ENCODE peak calls at places on chromosomes 16 and 17, in five cellular contexts. One of them, this sample, is unnamed.

GRCh38 chr16:19223235-19223847 is 55.3 kb downstream of the SYT17 start:
- DNase-seq in AG10803: no peak
- DNase-seq in lower leg skin: no peak
- DNase-seq in HCT116: peak; percentile 42
- DNase-seq in WERI-Rb-1: peak; percentile 59
- DNase-seq in this sample: no peak

GRCh38 chr17:75087558-75088453 is at the start of gene SLC16A5:
- DNase-seq in lower leg skin: peak; percentile 84
- DNase-seq in HCT116: peak; percentile 84
- DNase-seq in WERI-Rb-1: no peak
- DNase-seq in AG10803: peak; percentile 87
- DNase-seq in this sample: peak; percentile 70

GRCh38 chr17:77356690-77357201 is 216.0 kb downstream of the SEC14L1 start:
- DNase-seq in HCT116: no peak
- DNase-seq in AG10803: no peak
- DNase-seq in lower leg skin: peak; percentile 13
- DNase-seq in WERI-Rb-1: peak; percentile 5
- DNase-seq in this sample: no peak

GRCh38 chr16:72073831-72074230 is 10.8 kb downstream of the HPR start:
- DNase-seq in WERI-Rb-1: no peak
- DNase-seq in HCT116: no peak
- DNase-seq in AG10803: no peak
- DNase-seq in lower leg skin: no peak
- DNase-seq in this sample: peak; percentile 1

GRCh38 chr16:20089246-20089965 is 15.7 kb upstream of the GPR139 start:
- DNase-seq in lower leg skin: no peak
- DNase-seq in AG10803: no peak
- DNase-seq in HCT116: no peak
- DNase-seq in WERI-Rb-1: no peak
- DNase-seq in this sample: no peak

GRCh38 chr17:49964539-49965521 is 4.2 kb upstream of the DLX4 start:
- DNase-seq in WERI-Rb-1: no peak
- DNase-seq in HCT116: no peak
- DNase-seq in lower leg skin: no peak
- DNase-seq in AG10803: no peak
- DNase-seq in this sample: no peak

GRCh38 chr16:16096161-16096857 is 127.0 kb downstream of the ABCC6 start:
- DNase-seq in WERI-Rb-1: no peak
- DNase-seq in AG10803: peak; percentile 75
- DNase-seq in HCT116: no peak
- DNase-seq in lower leg skin: no peak
- DNase-seq in this sample: peak; percentile 56

GRCh38 chr17:38748329-38749221 is at the start of gene PCGF2:
- DNase-seq in HCT116: peak; percentile 71
- DNase-seq in AG10803: peak; percentile 85
- DNase-seq in lower leg skin: peak; percentile 95
- DNase-seq in WERI-Rb-1: peak; percentile 97
- DNase-seq in this sample: peak; percentile 86

GRCh38 chr17:79410681-79411080 is 200.2 kb downstream of the RBFOX3 start:
- DNase-seq in lower leg skin: no peak
- DNase-seq in WERI-Rb-1: no peak
- DNase-seq in AG10803: no peak
- DNase-seq in HCT116: no peak
- DNase-seq in this sample: no peak

GRCh38 chr16:50284131-50284911 is 18.0 kb downstream of the ADCY7 start:
- DNase-seq in HCT116: no peak
- DNase-seq in AG10803: no peak
- DNase-seq in lower leg skin: peak; percentile 78
- DNase-seq in WERI-Rb-1: no peak
- DNase-seq in this sample: no peak

GRCh38 chr17:7215652-7216139 is 3.9 kb downstream of the DLG4 start:
- DNase-seq in lower leg skin: no peak
- DNase-seq in AG10803: no peak
- DNase-seq in HCT116: no peak
- DNase-seq in WERI-Rb-1: peak; percentile 28
- DNase-seq in this sample: no peak

GRCh38 chr17:9230346-9230745 is 209.0 kb downstream of the NTN1 start:
- DNase-seq in HCT116: no peak
- DNase-seq in WERI-Rb-1: no peak
- DNase-seq in lower leg skin: no peak
- DNase-seq in AG10803: peak; percentile 85
- DNase-seq in this sample: no peak

GRCh38 chr17:9227819-9228407 is 206.6 kb downstream of the NTN1 start:
- DNase-seq in WERI-Rb-1: no peak
- DNase-seq in HCT116: no peak
- DNase-seq in lower leg skin: no peak
- DNase-seq in AG10803: no peak
- DNase-seq in this sample: no peak

GRCh38 chr17:9229160-9229825 is 208.0 kb downstream of the NTN1 start:
- DNase-seq in AG10803: no peak
- DNase-seq in WERI-Rb-1: no peak
- DNase-seq in HCT116: no peak
- DNase-seq in lower leg skin: no peak
- DNase-seq in this sample: no peak

GRCh38 chr17:9229826-9230201 is 208.5 kb downstream of the NTN1 start:
- DNase-seq in HCT116: no peak
- DNase-seq in lower leg skin: no peak
- DNase-seq in AG10803: no peak
- DNase-seq in WERI-Rb-1: no peak
- DNase-seq in this sample: no peak

GRCh38 chr17:9228408-9229159 is 207.3 kb downstream of the NTN1 start:
- DNase-seq in lower leg skin: peak; percentile 51
- DNase-seq in WERI-Rb-1: no peak
- DNase-seq in HCT116: no peak
- DNase-seq in AG10803: peak; percentile 98
- DNase-seq in this sample: peak; percentile 60
- TF ChIP-seq CTCF in lower leg skin: no peak
- TF ChIP-seq CTCF in WERI-Rb-1: no peak
- TF ChIP-seq CTCF in HCT116: no peak
- TF ChIP-seq CTCF in AG10803: peak; percentile 49
- TF ChIP-seq CTCF in this sample: no peak

GRCh38 chr17:41985919-41986318 is 19.3 kb downstream of the CNP start:
- DNase-seq in lower leg skin: no peak
- DNase-seq in HCT116: no peak
- DNase-seq in AG10803: no peak
- DNase-seq in WERI-Rb-1: no peak
- DNase-seq in this sample: no peak

GRCh38 chr17:41982026-41982989 is 15.7 kb downstream of the CNP start:
- DNase-seq in WERI-Rb-1: no peak
- DNase-seq in AG10803: no peak
- DNase-seq in lower leg skin: no peak
- DNase-seq in HCT116: no peak
- DNase-seq in this sample: peak; percentile 47

GRCh38 chr17:41986634-41987033 is 20.0 kb downstream of the CNP start:
- DNase-seq in AG10803: no peak
- DNase-seq in HCT116: no peak
- DNase-seq in lower leg skin: no peak
- DNase-seq in WERI-Rb-1: no peak
- DNase-seq in this sample: no peak

GRCh38 chr17:41987642-41988041 is 21.0 kb downstream of the CNP start:
- DNase-seq in lower leg skin: no peak
- DNase-seq in WERI-Rb-1: no peak
- DNase-seq in HCT116: no peak
- DNase-seq in AG10803: no peak
- DNase-seq in this sample: no peak

DNA sequence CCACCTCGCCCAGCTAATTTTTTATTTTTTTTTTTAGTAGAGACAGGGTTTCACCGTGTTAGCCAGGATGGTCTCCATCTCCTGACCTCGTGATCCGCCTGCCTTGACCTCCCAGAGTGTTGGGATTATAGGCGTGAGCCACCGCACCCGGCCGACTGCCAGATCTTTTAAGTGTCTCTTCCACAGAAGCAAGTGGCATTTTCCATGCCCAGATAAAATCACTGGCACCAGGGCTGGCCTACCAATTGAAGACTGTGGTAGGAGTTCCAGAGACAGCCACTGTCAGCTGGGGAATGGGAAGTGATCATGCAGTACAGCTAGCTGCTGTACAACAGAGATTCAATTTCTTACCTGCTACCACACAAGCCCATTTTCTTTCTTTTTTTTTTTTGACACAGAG is 17.9 kb downstream of the CNP start:
- DNase-seq in lower leg skin: no peak
- DNase-seq in AG10803: no peak
- DNase-seq in WERI-Rb-1: peak; percentile 34
- DNase-seq in HCT116: no peak
- DNase-seq in this sample: no peak
- H3K4me3 ChIP-seq in lower leg skin: no peak overlapping the region
- H3K4me3 ChIP-seq in AG10803: no peak overlapping the region
- H3K4me3 ChIP-seq in WERI-Rb-1: no peak overlapping the region
- H3K4me3 ChIP-seq in HCT116: no peak overlapping the region
- H3K4me3 ChIP-seq in this sample: no peak overlapping the region

GRCh38 chr16:982152-983043 is 828 bp downstream of the SOX8 start:
- DNase-seq in HCT116: no peak
- DNase-seq in WERI-Rb-1: peak; percentile 34
- DNase-seq in AG10803: no peak
- DNase-seq in lower leg skin: no peak
- DNase-seq in this sample: no peak
- TF ChIP-seq CTCF in HCT116: no peak
- TF ChIP-seq CTCF in WERI-Rb-1: no peak
- TF ChIP-seq CTCF in AG10803: no peak
- TF ChIP-seq CTCF in lower leg skin: no peak
- TF ChIP-seq CTCF in this sample: no peak

GRCh38 chr16:11683140-11683539 is 14.9 kb downstream of the SNN start:
- DNase-seq in WERI-Rb-1: no peak
- DNase-seq in AG10803: no peak
- DNase-seq in HCT116: no peak
- DNase-seq in lower leg skin: no peak
- DNase-seq in this sample: no peak
- H3K4me3 ChIP-seq in WERI-Rb-1: no peak overlapping the region
- H3K4me3 ChIP-seq in AG10803: no peak overlapping the region
- H3K4me3 ChIP-seq in HCT116: no peak overlapping the region
- H3K4me3 ChIP-seq in lower leg skin: no peak overlapping the region
- H3K4me3 ChIP-seq in this sample: no peak overlapping the region

GRCh38 chr16:1976951-1977874 is 4.1 kb downstream of the NOXO1 start:
- DNase-seq in WERI-Rb-1: no peak
- DNase-seq in HCT116: no peak
- DNase-seq in AG10803: no peak
- DNase-seq in lower leg skin: no peak
- DNase-seq in this sample: no peak

GRCh38 chr16:1977875-1978268 is 3.4 kb downstream of the NOXO1 start:
- DNase-seq in WERI-Rb-1: no peak
- DNase-seq in AG10803: no peak
- DNase-seq in HCT116: no peak
- DNase-seq in lower leg skin: no peak
- DNase-seq in this sample: no peak

GRCh38 chr16:1980026-1980769 is 1.1 kb downstream of the NOXO1 start:
- DNase-seq in AG10803: no peak
- DNase-seq in WERI-Rb-1: no peak
- DNase-seq in lower leg skin: no peak
- DNase-seq in HCT116: no peak
- DNase-seq in this sample: no peak

GRCh38 chr16:1979271-1980025 is 1.8 kb downstream of the NOXO1 start:
- DNase-seq in lower leg skin: peak; percentile 71
- DNase-seq in WERI-Rb-1: no peak
- DNase-seq in HCT116: no peak
- DNase-seq in AG10803: no peak
- DNase-seq in this sample: no peak

GRCh38 chr16:1978476-1979120 is 2.7 kb downstream of the NOXO1 start:
- DNase-seq in WERI-Rb-1: no peak
- DNase-seq in HCT116: no peak
- DNase-seq in AG10803: no peak
- DNase-seq in lower leg skin: no peak
- DNase-seq in this sample: no peak
- TF ChIP-seq CTCF in WERI-Rb-1: no peak
- TF ChIP-seq CTCF in HCT116: no peak
- TF ChIP-seq CTCF in AG10803: no peak
- TF ChIP-seq CTCF in lower leg skin: no peak
- TF ChIP-seq CTCF in this sample: no peak

DNA sequence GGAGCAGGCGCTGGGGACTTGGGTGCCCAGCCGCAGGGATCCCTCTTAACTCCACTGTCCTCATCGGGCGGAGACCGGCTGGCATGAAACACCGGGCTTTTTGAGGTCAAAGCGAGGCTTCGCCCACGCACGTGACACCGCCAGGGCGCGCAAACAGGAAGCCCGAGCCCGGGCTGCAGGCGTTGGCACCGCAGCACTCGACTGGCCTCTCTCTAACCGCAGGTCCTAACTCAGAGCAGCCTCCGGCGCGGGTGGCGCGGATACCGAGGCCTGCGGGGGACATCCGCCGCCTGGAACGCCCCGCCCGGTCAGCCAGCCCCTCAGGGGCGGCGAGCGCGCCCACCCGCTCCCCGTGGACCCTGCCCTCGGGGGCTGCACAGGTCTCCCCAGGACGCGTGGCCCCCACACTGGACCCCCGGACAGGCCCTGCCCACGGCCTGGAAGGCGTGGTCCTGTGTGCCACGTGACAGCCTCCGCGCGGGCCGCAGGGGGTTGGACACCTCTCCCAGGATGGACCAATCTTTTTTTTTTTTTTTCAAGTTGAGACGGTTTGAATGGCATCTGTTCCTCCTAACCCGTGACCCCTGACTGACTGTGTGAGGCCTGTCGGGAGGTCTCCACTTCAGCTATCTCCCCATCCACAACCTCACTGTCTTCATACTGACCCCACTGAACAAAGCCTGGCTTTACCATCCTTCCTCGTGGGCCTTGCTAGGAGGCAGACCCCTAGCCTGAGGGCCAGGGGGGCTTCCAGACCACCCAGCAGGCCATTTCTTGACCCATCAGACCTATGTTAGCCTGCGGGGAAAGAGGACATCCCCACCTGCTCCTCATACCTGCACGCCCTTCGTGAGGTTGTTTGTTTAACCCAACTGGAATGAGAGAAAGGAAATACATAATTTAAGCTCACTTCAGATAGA is 8.4 kb upstream of the SLC47A2 start:
- DNase-seq in AG10803: peak; percentile 34
- DNase-seq in HCT116: no peak
- DNase-seq in lower leg skin: peak; percentile 82
- DNase-seq in WERI-Rb-1: no peak
- DNase-seq in this sample: no peak
- H3K4me3 ChIP-seq in AG10803: no peak overlapping the region
- H3K4me3 ChIP-seq in HCT116: no peak overlapping the region
- H3K4me3 ChIP-seq in lower leg skin: no peak overlapping the region
- H3K4me3 ChIP-seq in WERI-Rb-1: no peak overlapping the region
- H3K4me3 ChIP-seq in this sample: no peak overlapping the region

DNA sequence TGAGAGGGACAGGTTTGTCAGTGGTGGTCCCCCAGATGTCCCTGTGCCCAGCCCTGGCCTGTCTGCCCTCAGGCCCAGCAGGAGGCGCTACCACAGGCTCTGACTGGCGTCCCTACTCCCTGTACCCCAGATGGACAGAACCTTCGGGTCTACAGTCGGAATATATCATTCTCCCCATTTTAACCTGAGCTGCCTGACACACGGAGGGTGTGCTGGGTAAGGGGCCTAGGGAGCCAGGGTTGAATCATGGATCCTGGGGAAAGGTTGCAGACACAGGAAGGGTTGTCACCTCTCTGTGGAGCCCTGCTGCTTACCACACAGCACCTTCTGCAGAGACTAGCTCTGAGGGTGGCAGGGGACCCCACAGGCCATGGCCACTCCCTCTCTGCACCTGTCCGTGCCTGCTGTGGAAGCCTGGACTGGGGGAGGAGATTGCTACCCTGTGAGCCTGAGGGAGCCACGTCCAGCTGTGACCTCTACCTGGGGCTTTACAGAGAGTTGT is 162.2 kb upstream of the ZNF267 start:
- DNase-seq in lower leg skin: no peak
- DNase-seq in AG10803: no peak
- DNase-seq in WERI-Rb-1: no peak
- DNase-seq in HCT116: no peak
- DNase-seq in this sample: no peak
- TF ChIP-seq CTCF in lower leg skin: no peak
- TF ChIP-seq CTCF in AG10803: no peak
- TF ChIP-seq CTCF in WERI-Rb-1: peak; percentile 21
- TF ChIP-seq CTCF in HCT116: peak; percentile 20
- TF ChIP-seq CTCF in this sample: no peak

GRCh38 chr17:66331038-66331816 is 28.8 kb downstream of the PRKCA start:
- DNase-seq in WERI-Rb-1: no peak
- DNase-seq in AG10803: no peak
- DNase-seq in HCT116: no peak
- DNase-seq in lower leg skin: no peak
- DNase-seq in this sample: no peak
- H3K4me3 ChIP-seq in WERI-Rb-1: no peak overlapping the region
- H3K4me3 ChIP-seq in AG10803: no peak overlapping the region
- H3K4me3 ChIP-seq in HCT116: no peak overlapping the region
- H3K4me3 ChIP-seq in lower leg skin: no peak overlapping the region
- H3K4me3 ChIP-seq in this sample: no peak overlapping the region

This sample was measured in astrocyte of the spinal cord.